ENCODE peak calls at places on chromosomes 4 and X, in nine cellular contexts. One of them, this sample, is unnamed.

GRCh38 chrX:44036336-44036735 is 63.1 kb upstream of the NDP start:
- DNase-seq in ACHN: no peak
- DNase-seq in stimulated activated naive B cell treated with anti-CD40 and anti-IgM and Interleukin-4, amounts not matched to agents 10 μg/mL and 1 μg/mL and 100 μg/mL, for 72 hours: no peak
- DNase-seq in NCI-H1092: no peak
- DNase-seq in NCI-H1694: no peak
- DNase-seq in midbrain: no peak
- DNase-seq in H54: no peak
- DNase-seq in T-cell: no peak
- DNase-seq in NCI-H345: no peak
- DNase-seq in this sample: no peak

GRCh38 chr4:117610706-117611308 is 423.5 kb upstream of the NDST3 start:
- DNase-seq in ACHN: no peak
- DNase-seq in stimulated activated naive B cell treated with anti-CD40 and anti-IgM and Interleukin-4, amounts not matched to agents 10 μg/mL and 1 μg/mL and 100 μg/mL, for 72 hours: no peak
- DNase-seq in NCI-H1092: no peak
- DNase-seq in NCI-H1694: no peak
- DNase-seq in midbrain: no peak
- DNase-seq in H54: no peak
- DNase-seq in T-cell: no peak
- DNase-seq in NCI-H345: no peak
- DNase-seq in this sample: no peak

GRCh38 chr4:47031713-47032404 is 492 bp downstream of the GABRB1 start:
- DNase-seq in ACHN: no peak
- DNase-seq in stimulated activated naive B cell treated with anti-CD40 and anti-IgM and Interleukin-4, amounts not matched to agents 10 μg/mL and 1 μg/mL and 100 μg/mL, for 72 hours: peak; percentile 29
- DNase-seq in NCI-H1092: no peak
- DNase-seq in NCI-H1694: no peak
- DNase-seq in midbrain: no peak
- DNase-seq in H54: no peak
- DNase-seq in T-cell: no peak
- DNase-seq in NCI-H345: no peak
- DNase-seq in this sample: peak; percentile 9

GRCh38 chrX:56797966-56798711 is 69.1 kb downstream of the NBDY start:
- DNase-seq in ACHN: no peak
- DNase-seq in stimulated activated naive B cell treated with anti-CD40 and anti-IgM and Interleukin-4, amounts not matched to agents 10 μg/mL and 1 μg/mL and 100 μg/mL, for 72 hours: no peak
- DNase-seq in NCI-H1092: peak; percentile 38
- DNase-seq in NCI-H1694: no peak
- DNase-seq in midbrain: no peak
- DNase-seq in H54: no peak
- DNase-seq in T-cell: no peak
- DNase-seq in NCI-H345: no peak
- DNase-seq in this sample: no peak

GRCh38 chr4:132056466-132056865 is 1092.6 kb upstream of the PCDH10 start:
- DNase-seq in ACHN: no peak
- DNase-seq in stimulated activated naive B cell treated with anti-CD40 and anti-IgM and Interleukin-4, amounts not matched to agents 10 μg/mL and 1 μg/mL and 100 μg/mL, for 72 hours: no peak
- DNase-seq in NCI-H1092: no peak
- DNase-seq in NCI-H1694: no peak
- DNase-seq in midbrain: no peak
- DNase-seq in H54: no peak
- DNase-seq in T-cell: no peak
- DNase-seq in NCI-H345: no peak
- DNase-seq in this sample: no peak

GRCh38 chr4:86974481-86975050 is 39.8 kb downstream of the AFF1 start:
- DNase-seq in ACHN: no peak
- DNase-seq in stimulated activated naive B cell treated with anti-CD40 and anti-IgM and Interleukin-4, amounts not matched to agents 10 μg/mL and 1 μg/mL and 100 μg/mL, for 72 hours: no peak
- DNase-seq in NCI-H1092: no peak
- DNase-seq in NCI-H1694: no peak
- DNase-seq in midbrain: no peak
- DNase-seq in H54: no peak
- DNase-seq in T-cell: no peak
- DNase-seq in NCI-H345: no peak
- DNase-seq in this sample: no peak

GRCh38 chrX:153735274-153735673 is 10.6 kb downstream of the ABCD1 start:
- DNase-seq in ACHN: no peak
- DNase-seq in stimulated activated naive B cell treated with anti-CD40 and anti-IgM and Interleukin-4, amounts not matched to agents 10 μg/mL and 1 μg/mL and 100 μg/mL, for 72 hours: no peak
- DNase-seq in NCI-H1092: no peak
- DNase-seq in NCI-H1694: no peak
- DNase-seq in midbrain: no peak
- DNase-seq in H54: no peak
- DNase-seq in T-cell: no peak
- DNase-seq in NCI-H345: no peak
- DNase-seq in this sample: peak; percentile 34

GRCh38 chr4:127403523-127404084 is 229.2 kb upstream of the INTU start:
- DNase-seq in ACHN: no peak
- DNase-seq in stimulated activated naive B cell treated with anti-CD40 and anti-IgM and Interleukin-4, amounts not matched to agents 10 μg/mL and 1 μg/mL and 100 μg/mL, for 72 hours: no peak
- DNase-seq in NCI-H1092: no peak
- DNase-seq in NCI-H1694: no peak
- DNase-seq in midbrain: no peak
- DNase-seq in H54: no peak
- DNase-seq in T-cell: no peak
- DNase-seq in NCI-H345: no peak
- DNase-seq in this sample: no peak

GRCh38 chrX:50988649-50989048 is 78.1 kb downstream of the BMP15 start:
- DNase-seq in ACHN: peak; percentile 41
- DNase-seq in stimulated activated naive B cell treated with anti-CD40 and anti-IgM and Interleukin-4, amounts not matched to agents 10 μg/mL and 1 μg/mL and 100 μg/mL, for 72 hours: no peak
- DNase-seq in NCI-H1092: no peak
- DNase-seq in NCI-H1694: no peak
- DNase-seq in midbrain: peak; percentile 27
- DNase-seq in H54: no peak
- DNase-seq in T-cell: no peak
- DNase-seq in NCI-H345: no peak
- DNase-seq in this sample: no peak

GRCh38 chr4:48898733-48899431 is 7.7 kb downstream of the OCIAD2 start:
- DNase-seq in ACHN: no peak
- DNase-seq in stimulated activated naive B cell treated with anti-CD40 and anti-IgM and Interleukin-4, amounts not matched to agents 10 μg/mL and 1 μg/mL and 100 μg/mL, for 72 hours: no peak
- DNase-seq in NCI-H1092: no peak
- DNase-seq in NCI-H1694: no peak
- DNase-seq in midbrain: no peak
- DNase-seq in H54: no peak
- DNase-seq in T-cell: no peak
- DNase-seq in NCI-H345: no peak
- DNase-seq in this sample: no peak

GRCh38 chr4:139606600-139607301 is 50.7 kb upstream of the SETD7 start:
- DNase-seq in ACHN: peak; percentile 35
- DNase-seq in stimulated activated naive B cell treated with anti-CD40 and anti-IgM and Interleukin-4, amounts not matched to agents 10 μg/mL and 1 μg/mL and 100 μg/mL, for 72 hours: no peak
- DNase-seq in NCI-H1092: no peak
- DNase-seq in NCI-H1694: no peak
- DNase-seq in midbrain: no peak
- DNase-seq in H54: no peak
- DNase-seq in T-cell: no peak
- DNase-seq in NCI-H345: no peak
- DNase-seq in this sample: no peak